ENCODE peak calls at places on chromosomes 13 and 19, in eight cellular contexts. B is left kidney; W is left colon; N is AG10803; A is T-helper 2 cell; J is stimulated activated CD4-positive, alpha-beta T cell treated with anti-CD3 and anti-CD28 coated beads, Interleukin-1b, Interleukin-23, amount 100 ng/mL, for 1 hour; U is cardiac fibroblast; Z is central memory CD4-positive, alpha-beta T cell. V is an unnamed sample.

GRCh38 chr13:25406377-25406776 is 34.6 kb downstream of the ATP8A2 start:
- DNase-seq in J (no peak), A (peak; percentile 1), W (no peak), Z (no peak), U (no peak), N (no peak), B (no peak), V (no peak)

GRCh38 chr19:38211206-38211605 is 12.8 kb downstream of the DPF1 start:
- DNase-seq in W (no peak), J (no peak), U (no peak), N (no peak), A (no peak), B (peak; percentile 57), Z (no peak), V (no peak)

GRCh38 chr13:41608779-41609178 is 151.4 kb downstream of the RGCC start:
- DNase-seq in Z (no peak), A (no peak), U (no peak), J (no peak), W (no peak), N (peak; percentile 66), B (no peak), V (no peak)

GRCh38 chr13:41137951-41138350 is 5.3 kb upstream of the KBTBD6 start:
- DNase-seq in U (peak; percentile 20), W (no peak), J (no peak), A (no peak), Z (no peak), B (no peak), N (peak; percentile 39), V (no peak)

GRCh38 chr13:40272776-40273139 is 393.7 kb downstream of the FOXO1 start:
- DNase-seq in A (no peak), U (peak; percentile 16), J (no peak), Z (no peak), N (no peak), B (no peak), W (no peak), V (peak; percentile 84)

GRCh38 chr13:83881917-83882625 is at the start of gene SLITRK1:
- DNase-seq in Z (no peak), B (peak; percentile 96), A (peak; percentile 16), N (peak; percentile 52), W (no peak), U (peak; percentile 50), J (no peak), V (peak; percentile 63)

GRCh38 chr19:46844067-46844489 is 6.6 kb downstream of the AP2S1 start:
- DNase-seq in U (peak; percentile 68), N (no peak), B (no peak), W (no peak), Z (no peak), A (no peak), J (no peak), V (peak; percentile 40)

GRCh38 chr13:98525452-98525851 is 51.5 kb downstream of the STK24 start:
- DNase-seq in N (no peak), J (no peak), W (no peak), A (no peak), U (no peak), Z (no peak), B (no peak), V (no peak)

V was measured in fibroblast of the aortic adventitia.